ENCODE peak calls at places on chromosomes 16 and 17, in nine cellular contexts. E, R, Q, J, G, I, Y, M and B are unnamed samples.
A peak's percentile ranks its signal among the peaks of the same experiment; 100 is the strongest.

GRCh38 chr16:11670171-11671131 is 2.2 kb downstream of the SNN start:
- DNase-seq in E (no peak), R (no peak), Q (no peak), J (no peak), G (no peak), I (no peak), Y (peak; percentile 54), M (no peak), B (peak; percentile 67)

GRCh38 chr17:28727727-28728363 is 743 bp upstream of the NEK8 start:
- DNase-seq in E (peak; percentile 85), R (peak; percentile 83), Q (peak; percentile 78), J (peak; percentile 78), G (no peak), I (peak; percentile 31), Y (peak; percentile 68), M (peak; percentile 22), B (peak; percentile 79)

GRCh38 chr17:58364270-58364942 is 12.4 kb upstream of the SUPT4H1 start:
- DNase-seq in E (no peak), R (no peak), Q (no peak), J (peak; percentile 73), G (no peak), I (no peak), Y (no peak), M (no peak), B (no peak)

GRCh38 chr17:78356163-78356713 is 3.6 kb downstream of the SOCS3 start:
- DNase-seq in E (no peak), R (peak; percentile 85), Q (no peak), J (peak; percentile 78), G (peak; percentile 96), I (no peak), Y (no peak), M (no peak), B (peak; percentile 73)

GRCh38 chr17:36877001-36877400 is 60.3 kb upstream of the LHX1 start:
- DNase-seq in E (no peak), R (no peak), Q (no peak), J (no peak), G (no peak), I (no peak), Y (no peak), M (no peak), B (no peak)

GRCh38 chr16:84308120-84308519 is 13.4 kb downstream of the WFDC1 start:
- DNase-seq in E (peak; percentile 13), R (no peak), Q (peak; percentile 73), J (peak; percentile 48), G (no peak), I (peak; percentile 52), Y (peak; percentile 61), M (no peak), B (peak; percentile 39)

GRCh38 chr17:75090871-75091854 is 3.4 kb downstream of the SLC16A5 start:
- DNase-seq in E (no peak), R (no peak), Q (no peak), J (peak; percentile 81), G (no peak), I (no peak), Y (no peak), M (no peak), B (no peak)

GRCh38 chr16:77499373-77500285 is 64.8 kb upstream of the ADAMTS18 start:
- DNase-seq in E (no peak), R (no peak), Q (no peak), J (no peak), G (no peak), I (peak; percentile 51), Y (peak; percentile 47), M (no peak), B (no peak)

GRCh38 chr17:75159196-75160031 is 5.1 kb upstream of the JPT1 start:
- DNase-seq in E (no peak), R (no peak), Q (no peak), J (no peak), G (peak; percentile 65), I (no peak), Y (no peak), M (no peak), B (peak; percentile 5)

GRCh38 chr16:89565506-89566372 is 5.3 kb downstream of the RPL13 start:
- DNase-seq in E (peak; percentile 12), R (peak; percentile 39), Q (peak; percentile 85), J (peak; percentile 58), G (no peak), I (peak; percentile 72), Y (peak; percentile 67), M (peak; percentile 24), B (peak; percentile 75)

GRCh38 chr16:5616841-5617240 is 519.2 kb upstream of the EEF2KMT start:
- DNase-seq in E (no peak), R (no peak), Q (no peak), J (no peak), G (no peak), I (no peak), Y (no peak), M (no peak), B (no peak)

GRCh38 chr17:31596382-31597323 is 205.2 kb downstream of the RAB11FIP4 start:
- DNase-seq in E (no peak), R (no peak), Q (peak; percentile 80), J (peak; percentile 64), G (peak; percentile 90), I (peak; percentile 96), Y (peak; percentile 77), M (no peak), B (no peak)

GRCh38 chr16:86575095-86575685 is 3.2 kb upstream of the FOXL1 start:
- DNase-seq in E (no peak), R (no peak), Q (no peak), J (no peak), G (no peak), I (no peak), Y (no peak), M (no peak), B (no peak)

GRCh38 chr17:7122386-7122785 is 7.8 kb upstream of the ASGR2 start:
- DNase-seq in E (no peak), R (no peak), Q (no peak), J (no peak), G (peak; percentile 1), I (no peak), Y (no peak), M (no peak), B (no peak)

GRCh38 chr17:63246344-63246743 is 199.8 kb downstream of the CYB561 start:
- DNase-seq in E (no peak), R (no peak), Q (no peak), J (no peak), G (no peak), I (no peak), Y (no peak), M (no peak), B (no peak)

GRCh38 chr17:67503184-67503583 is 126.1 kb downstream of the PITPNC1 start:
- DNase-seq in E (no peak), R (no peak), Q (no peak), J (no peak), G (no peak), I (no peak), Y (no peak), M (no peak), B (no peak)

GRCh38 chr16:68356249-68356918 is 45.6 kb downstream of the PRMT7 start:
- DNase-seq in E (no peak), R (peak; percentile 45), Q (no peak), J (peak; percentile 71), G (no peak), I (no peak), Y (no peak), M (no peak), B (peak; percentile 85)

GRCh38 chr16:2042171-2042570 is 5.5 kb downstream of the NTHL1 start:
- DNase-seq in E (peak; percentile 93), R (no peak), Q (peak; percentile 93), J (peak; percentile 68), G (no peak), I (no peak), Y (no peak), M (no peak), B (no peak)